ENCODE peak calls at places on chromosome 1, in six cellular contexts. F is NCI-H524; U is activated CD8-positive, alpha-beta memory T cell treated with anti-CD3 and anti-CD28 coated beads for 4 hours; L is stimulated activated CD4-positive, alpha-beta T cell treated with anti-CD3 and anti-CD28 coated beads, Interleukin-4, amount 100 ng/mL, for 4 hours; B is nucleus accumbens; N is AG04450. T is an unnamed sample.

GRCh38 chr1:211589782-211590721 is 11.1 kb upstream of the SLC30A1 start:
- DNase-seq in N (no peak), F (no peak), L (no peak), U (no peak), B (no peak), T (peak)

GRCh38 chr1:18278953-18279712 is 171.5 kb downstream of the IGSF21 start:
- DNase-seq in F (no peak), U (no peak), B (no peak), L (no peak), N (no peak), T (no peak)

GRCh38 chr1:64921761-64922160 is 44.6 kb downstream of the JAK1 start:
- DNase-seq in U (no peak), F (no peak), N (no peak), B (no peak), L (no peak), T (no peak)

GRCh38 chr1:86410879-86411278 is 13.1 kb upstream of the CLCA2 start:
- DNase-seq in B (no peak), U (no peak), N (no peak), L (no peak), F (no peak), T (no peak)

GRCh38 chr1:1361233-1361981 is 3.1 kb upstream of the MXRA8 start:
- DNase-seq in F (no peak), L (no peak), N (no peak), U (no peak), B (no peak), T (peak)

GRCh38 chr1:36710008-36710407 is 227.3 kb upstream of the CSF3R start:
- DNase-seq in N (no peak), U (no peak), L (no peak), B (no peak), F (peak), T (no peak)

GRCh38 chr1:62436466-62437272 is at the start of gene USP1:
- DNase-seq in F (peak), B (peak), N (peak), U (peak), L (peak), T (peak)

GRCh38 chr1:149888999-149889289 is 10.4 kb upstream of the BOLA1 start:
- DNase-seq in B (no peak), N (no peak), L (no peak), F (no peak), U (no peak), T (no peak)

GRCh38 chr1:30749691-30750583 is 7.6 kb downstream of the LAPTM5 start:
- DNase-seq in U (no peak), B (no peak), L (no peak), N (no peak), F (no peak), T (no peak)